ENCODE peak calls at places on chromosomes 1 and 21, in nine cellular contexts. T is NCI-H345; G is NCI-H1048; Y is NCI-H446 treated with DMSO at 0.1 percent for 48 hours; B is CD4-positive, alpha-beta memory T cell; I is fibroblast of lung; F is stomach; H is dorsolateral prefrontal cortex; K is HEK293T. R is an unnamed sample.

GRCh38 chr21:42121792-42122191 is 50.7 kb downstream of the UMODL1 start:
- DNase-seq in T (peak), G (no peak), Y (no peak), B (no peak), I (no peak), F (peak), H (no peak), K (no peak), R (no peak)

GRCh38 chr1:209600541-209600940 is 17.0 kb downstream of the CAMK1G start:
- DNase-seq in T (no peak), G (no peak), Y (no peak), B (no peak), I (no peak), F (no peak), H (no peak), K (no peak), R (no peak)

GRCh38 chr1:218878369-218878768 is 295.3 kb upstream of the LYPLAL1 start:
- DNase-seq in T (no peak), G (no peak), Y (no peak), B (no peak), I (peak), F (no peak), H (no peak), K (no peak), R (no peak)

GRCh38 chr1:25879675-25880074 is 4.2 kb upstream of the PAQR7 start:
- DNase-seq in T (no peak), G (no peak), Y (no peak), B (no peak), I (no peak), F (peak), H (no peak), K (no peak), R (no peak)

GRCh38 chr1:245874942-245875580 is 632.0 kb downstream of the SMYD3 start:
- DNase-seq in T (peak), G (no peak), Y (peak), B (no peak), I (peak), F (peak), H (no peak), K (no peak), R (no peak)

GRCh38 chr1:1978108-1978507 is 25.5 kb downstream of the CFAP74 start:
- DNase-seq in T (no peak), G (no peak), Y (no peak), B (no peak), I (no peak), F (no peak), H (no peak), K (no peak), R (no peak)

GRCh38 chr1:5831600-5832335 is 160.5 kb downstream of the NPHP4 start:
- DNase-seq in T (no peak), G (no peak), Y (no peak), B (no peak), I (no peak), F (no peak), H (no peak), K (no peak), R (no peak)

GRCh38 chr1:220696226-220696862 is 6.2 kb downstream of the C1orf115 start:
- DNase-seq in T (no peak), G (no peak), Y (no peak), B (no peak), I (no peak), F (no peak), H (no peak), K (no peak), R (no peak)

GRCh38 chr1:7230896-7231210 is 445.6 kb downstream of the CAMTA1 start:
- DNase-seq in T (no peak), G (no peak), Y (no peak), B (no peak), I (no peak), F (no peak), H (no peak), K (no peak), R (no peak)

GRCh38 chr1:39427912-39428311 is 63.5 kb upstream of the BMP8A start:
- DNase-seq in T (no peak), G (no peak), Y (no peak), B (no peak), I (no peak), F (no peak), H (no peak), K (no peak), R (no peak)

GRCh38 chr1:105934806-105935205 is 1121.7 kb upstream of the PRMT6 start:
- DNase-seq in T (no peak), G (no peak), Y (no peak), B (no peak), I (no peak), F (no peak), H (no peak), K (no peak), R (no peak)

GRCh38 chr1:197907846-197908616 is 5.6 kb downstream of the C1orf53 start:
- DNase-seq in T (no peak), G (no peak), Y (no peak), B (no peak), I (no peak), F (no peak), H (no peak), K (no peak), R (no peak)

GRCh38 chr21:41632748-41633475 is 125.0 kb upstream of the TMPRSS2 start:
- DNase-seq in T (no peak), G (no peak), Y (no peak), B (no peak), I (no peak), F (peak), H (no peak), K (no peak), R (no peak)

GRCh38 chr1:6287029-6287428 is 26.1 kb upstream of the GPR153 start:
- DNase-seq in T (no peak), G (no peak), Y (no peak), B (no peak), I (no peak), F (no peak), H (no peak), K (no peak), R (no peak)

GRCh38 chr1:94438692-94439276 is 20.6 kb downstream of the ABCD3 start:
- DNase-seq in T (no peak), G (no peak), Y (no peak), B (no peak), I (no peak), F (no peak), H (no peak), K (no peak), R (no peak)

GRCh38 chr1:21911205-21912001 is 25.7 kb downstream of the HSPG2 start:
- DNase-seq in T (no peak), G (no peak), Y (no peak), B (no peak), I (peak), F (no peak), H (no peak), K (no peak), R (no peak)

GRCh38 chr1:96845464-96845863 is 123.9 kb downstream of the PTBP2 start:
- DNase-seq in T (no peak), G (no peak), Y (no peak), B (peak), I (no peak), F (peak), H (no peak), K (peak), R (peak)

GRCh38 chr1:235513495-235514366 is 9.5 kb upstream of the B3GALNT2 start:
- DNase-seq in T (peak), G (peak), Y (peak), B (peak), I (peak), F (no peak), H (no peak), K (peak), R (peak)

GRCh38 chr1:82920418-82921248 is 1078.3 kb downstream of the TTLL7 start:
- DNase-seq in T (no peak), G (no peak), Y (no peak), B (no peak), I (peak), F (no peak), H (no peak), K (no peak), R (no peak)

GRCh38 chr1:201348211-201348566 is 29.3 kb downstream of the TNNT2 start:
- DNase-seq in T (peak), G (no peak), Y (no peak), B (no peak), I (peak), F (peak), H (no peak), K (peak), R (no peak)

GRCh38 chr1:156091610-156092009 is 9.3 kb upstream of the MEX3A start:
- DNase-seq in T (no peak), G (no peak), Y (no peak), B (no peak), I (no peak), F (no peak), H (no peak), K (no peak), R (no peak)

GRCh38 chr1:1664941-1665814 is 6.4 kb upstream of the CDK11B start:
- DNase-seq in T (no peak), G (no peak), Y (no peak), B (no peak), I (no peak), F (no peak), H (peak), K (peak), R (no peak)

GRCh38 chr1:21437341-21437640 is 2.6 kb upstream of the NBPF3 start:
- DNase-seq in T (no peak), G (no peak), Y (no peak), B (no peak), I (no peak), F (no peak), H (no peak), K (no peak), R (no peak)

GRCh38 chr21:35579520-35580293 is 480.6 kb downstream of the SETD4 start:
- DNase-seq in T (no peak), G (no peak), Y (no peak), B (no peak), I (peak), F (no peak), H (no peak), K (no peak), R (no peak)

GRCh38 chr1:181909010-181909409 is 152.5 kb downstream of the ZNF648 start:
- DNase-seq in T (no peak), G (no peak), Y (no peak), B (no peak), I (no peak), F (no peak), H (no peak), K (no peak), R (no peak)

GRCh38 chr1:45585496-45586075 is 1.7 kb downstream of the NASP start:
- DNase-seq in T (no peak), G (no peak), Y (no peak), B (no peak), I (no peak), F (no peak), H (no peak), K (no peak), R (no peak)

GRCh38 chr1:184032306-184033135 is 5.0 kb downstream of the COLGALT2 start:
- DNase-seq in T (no peak), G (no peak), Y (no peak), B (no peak), I (no peak), F (no peak), H (no peak), K (no peak), R (no peak)

GRCh38 chr1:9235123-9235513 is 544 bp downstream of the H6PD start:
- DNase-seq in T (peak), G (no peak), Y (peak), B (no peak), I (peak), F (peak), H (no peak), K (peak), R (no peak)

GRCh38 chr1:116690809-116691323 is 23.3 kb upstream of the IGSF3 start:
- DNase-seq in T (no peak), G (no peak), Y (no peak), B (no peak), I (no peak), F (no peak), H (no peak), K (no peak), R (no peak)

GRCh38 chr1:165862448-165862847 is 35.0 kb downstream of the UCK2 start:
- DNase-seq in T (no peak), G (no peak), Y (no peak), B (no peak), I (no peak), F (peak), H (no peak), K (no peak), R (no peak)

GRCh38 chr1:25744140-25744581 is 55.8 kb upstream of the SELENON start:
- DNase-seq in T (peak), G (no peak), Y (peak), B (no peak), I (peak), F (peak), H (no peak), K (peak), R (no peak)

GRCh38 chr21:39660191-39660590 is 47.5 kb downstream of the B3GALT5 start:
- DNase-seq in T (peak), G (no peak), Y (no peak), B (no peak), I (peak), F (no peak), H (no peak), K (no peak), R (no peak)

GRCh38 chr1:216420263-216420662 is 3.0 kb downstream of the USH2A start:
- DNase-seq in T (no peak), G (no peak), Y (no peak), B (no peak), I (no peak), F (no peak), H (no peak), K (no peak), R (no peak)

GRCh38 chr1:174031099-174031498 is 8.9 kb upstream of the RC3H1 start:
- DNase-seq in T (no peak), G (no peak), Y (no peak), B (no peak), I (no peak), F (no peak), H (no peak), K (no peak), R (no peak)

GRCh38 chr1:203751051-203751450 is 13.9 kb upstream of the LAX1 start:
- DNase-seq in T (no peak), G (no peak), Y (no peak), B (no peak), I (peak), F (no peak), H (no peak), K (no peak), R (no peak)

GRCh38 chr1:13667696-13668095 is 32.3 kb upstream of the PRDM2 start:
- DNase-seq in T (no peak), G (no peak), Y (no peak), B (no peak), I (no peak), F (no peak), H (no peak), K (no peak), R (no peak)

GRCh38 chr1:111490220-111490619 is 13.2 kb downstream of the ADORA3 start:
- DNase-seq in T (no peak), G (no peak), Y (no peak), B (no peak), I (no peak), F (no peak), H (no peak), K (no peak), R (no peak)

GRCh38 chr1:29631836-29632420 is 395.6 kb downstream of the PTPRU start:
- DNase-seq in T (no peak), G (no peak), Y (no peak), B (no peak), I (no peak), F (no peak), H (no peak), K (no peak), R (no peak)

R was measured in CD4-positive, CD25-positive, alpha-beta regulatory T cell.